ENCODE peak calls at places on chromosomes 16 and 17, in six cellular contexts. V is SK-N-SH, Z is endothelial cell of umbilical vein, N is HCT116, B is H1, S is K562. A is an unnamed sample.

GRCh38 chr17:8556074-8556473 is 74.5 kb downstream of the MYH10 start:
- DNase-seq in V (no peak), Z (no peak), N (peak), B (no peak), S (no peak), A (no peak)

GRCh38 chr17:64007838-64008282 is 9.7 kb downstream of the PRR29 start:
- DNase-seq in V (no peak), Z (peak), N (no peak), B (no peak), S (peak), A (no peak)

GRCh38 chr17:78568494-78569115 is 8.6 kb downstream of the DNAH17 start:
- DNase-seq in V (peak), Z (no peak), N (no peak), B (no peak), S (no peak), A (no peak)

GRCh38 chr17:2909164-2909852 is 113.1 kb downstream of the RAP1GAP2 start:
- DNase-seq in V (peak), Z (no peak), N (no peak), B (no peak), S (no peak), A (no peak)

GRCh38 chr16:5361322-5361721 is 263.7 kb upstream of the EEF2KMT start:
- DNase-seq in V (no peak), Z (no peak), N (no peak), B (no peak), S (no peak), A (no peak)

GRCh38 chr17:17865035-17865434 is 28.2 kb upstream of the SREBF1 start:
- DNase-seq in V (no peak), Z (no peak), N (no peak), B (no peak), S (no peak), A (no peak)

GRCh38 chr17:31582151-31582907 is 190.9 kb downstream of the RAB11FIP4 start:
- DNase-seq in V (no peak), Z (peak), N (no peak), B (no peak), S (no peak), A (no peak)

GRCh38 chr17:54307326-54307725 is 484.6 kb downstream of the KIF2B start:
- DNase-seq in V (no peak), Z (no peak), N (no peak), B (no peak), S (no peak), A (no peak)

GRCh38 chr17:81000631-81001357 is 9.2 kb downstream of the CHMP6 start:
- DNase-seq in V (peak), Z (no peak), N (no peak), B (no peak), S (peak), A (no peak)

GRCh38 chr16:67185003-67185865 is 1.5 kb upstream of the MATCAP1 start:
- DNase-seq in V (peak), Z (peak), N (peak), B (peak), S (peak), A (peak)

GRCh38 chr17:83119987-83120864 is 40.8 kb downstream of the METRNL start:
- DNase-seq in V (no peak), Z (no peak), N (no peak), B (no peak), S (no peak), A (peak)

GRCh38 chr17:28725166-28725659 is 820 bp downstream of the TLCD1 start:
- DNase-seq in V (no peak), Z (peak), N (peak), B (no peak), S (no peak), A (peak)

GRCh38 chr16:48507886-48508285 is 102.1 kb downstream of the N4BP1 start:
- DNase-seq in V (no peak), Z (no peak), N (no peak), B (no peak), S (no peak), A (no peak)

GRCh38 chr16:30407794-30408534 is 558 bp downstream of the ZNF771 start:
- DNase-seq in V (no peak), Z (no peak), N (no peak), B (no peak), S (no peak), A (peak)

GRCh38 chr16:80803341-80804060 is 897 bp downstream of the CDYL2 start:
- DNase-seq in V (peak), Z (peak), N (no peak), B (no peak), S (peak), A (peak)

GRCh38 chr16:58471209-58471975 is 28.6 kb upstream of the NDRG4 start:
- DNase-seq in V (no peak), Z (no peak), N (no peak), B (no peak), S (no peak), A (peak)

GRCh38 chr16:4313563-4314531 is 2.0 kb upstream of the GLIS2 start:
- DNase-seq in V (peak), Z (no peak), N (peak), B (no peak), S (peak), A (peak)

GRCh38 chr16:66790130-66790733 is 11.2 kb downstream of the TERB1 start:
- DNase-seq in V (no peak), Z (no peak), N (no peak), B (no peak), S (no peak), A (no peak)

GRCh38 chr17:46129302-46129701 is 63.9 kb downstream of the KANSL1 start:
- DNase-seq in V (no peak), Z (no peak), N (no peak), B (no peak), S (no peak), A (no peak)

GRCh38 chr16:30551781-30552180 is 6.4 kb downstream of the ZNF764 start:
- DNase-seq in V (no peak), Z (no peak), N (no peak), B (no peak), S (no peak), A (no peak)

GRCh38 chr16:11224894-11225676 is 30.9 kb downstream of the SOCS1 start:
- DNase-seq in V (no peak), Z (no peak), N (no peak), B (no peak), S (no peak), A (no peak)

GRCh38 chr16:24166684-24167083 is 89.5 kb upstream of the CACNG3 start:
- DNase-seq in V (no peak), Z (no peak), N (no peak), B (no peak), S (no peak), A (no peak)

GRCh38 chr17:79776378-79777165 is 1.4 kb upstream of the CBX2 start:
- DNase-seq in V (no peak), Z (peak), N (no peak), B (no peak), S (no peak), A (peak)

GRCh38 chr16:6066601-6067000 is 969.0 kb upstream of the EEF2KMT start:
- DNase-seq in V (no peak), Z (no peak), N (no peak), B (no peak), S (no peak), A (no peak)

GRCh38 chr17:31171711-31172110 is 76.9 kb downstream of the NF1 start:
- DNase-seq in V (no peak), Z (no peak), N (no peak), B (no peak), S (no peak), A (no peak)

GRCh38 chr17:1736348-1737281 is 6.1 kb upstream of the SERPINF2 start:
- DNase-seq in V (peak), Z (no peak), N (no peak), B (no peak), S (peak), A (no peak)

GRCh38 chr16:19753815-19754643 is 36.0 kb downstream of the IQCK start:
- DNase-seq in V (no peak), Z (peak), N (no peak), B (no peak), S (no peak), A (no peak)

GRCh38 chr16:66366433-66367299 is at the start of gene CDH5:
- DNase-seq in V (peak), Z (peak), N (no peak), B (no peak), S (no peak), A (no peak)

GRCh38 chr16:54489225-54489781 is 202.7 kb upstream of the IRX3 start:
- DNase-seq in V (no peak), Z (no peak), N (no peak), B (no peak), S (no peak), A (no peak)

GRCh38 chr17:9009737-9010136 is 11.6 kb upstream of the NTN1 start:
- DNase-seq in V (no peak), Z (no peak), N (no peak), B (no peak), S (no peak), A (no peak)

GRCh38 chr17:56028837-56029236 is 124.4 kb upstream of the ANKFN1 start:
- DNase-seq in V (no peak), Z (no peak), N (no peak), B (no peak), S (no peak), A (no peak)

GRCh38 chr16:53100889-53101288 is 46.1 kb downstream of the CHD9 start:
- DNase-seq in V (no peak), Z (no peak), N (no peak), B (no peak), S (no peak), A (no peak)

GRCh38 chr17:7060165-7060890 is 16.4 kb upstream of the SLC16A11 start:
- DNase-seq in V (no peak), Z (peak), N (peak), B (no peak), S (peak), A (no peak)

GRCh38 chr17:12046786-12047185 is 26.1 kb downstream of the MAP2K4 start:
- DNase-seq in V (no peak), Z (peak), N (no peak), B (peak), S (no peak), A (peak)

GRCh38 chr16:77302685-77303084 is 103.5 kb downstream of the SYCE1L start:
- DNase-seq in V (no peak), Z (no peak), N (no peak), B (no peak), S (no peak), A (no peak)

GRCh38 chr16:55000595-55000994 is 69.9 kb downstream of the IRX5 start:
- DNase-seq in V (no peak), Z (no peak), N (no peak), B (no peak), S (no peak), A (no peak)

GRCh38 chr17:17725853-17726720 is 44.8 kb downstream of the RAI1 start:
- DNase-seq in V (peak), Z (peak), N (no peak), B (no peak), S (no peak), A (no peak)

GRCh38 chr16:69709456-69710084 is 16.8 kb downstream of the NQO1 start:
- DNase-seq in V (peak), Z (peak), N (peak), B (no peak), S (peak), A (peak)

GRCh38 chr16:69712914-69713581 is 13.3 kb downstream of the NQO1 start:
- DNase-seq in V (no peak), Z (no peak), N (no peak), B (no peak), S (no peak), A (no peak)

GRCh38 chr16:69707920-69708683 is 18.3 kb downstream of the NQO1 start:
- DNase-seq in V (no peak), Z (no peak), N (no peak), B (no peak), S (no peak), A (no peak)

GRCh38 chr16:69712277-69712676 is 14.1 kb downstream of the NQO1 start:
- DNase-seq in V (no peak), Z (no peak), N (no peak), B (no peak), S (no peak), A (no peak)

GRCh38 chr16:69711115-69711740 is 15.1 kb downstream of the NQO1 start:
- DNase-seq in V (no peak), Z (no peak), N (peak), B (no peak), S (no peak), A (no peak)
- H3K4me2 ChIP-seq in V (no peak), Z (no peak), N (peak), B (no peak), S (no peak), A (no peak)

DNA sequence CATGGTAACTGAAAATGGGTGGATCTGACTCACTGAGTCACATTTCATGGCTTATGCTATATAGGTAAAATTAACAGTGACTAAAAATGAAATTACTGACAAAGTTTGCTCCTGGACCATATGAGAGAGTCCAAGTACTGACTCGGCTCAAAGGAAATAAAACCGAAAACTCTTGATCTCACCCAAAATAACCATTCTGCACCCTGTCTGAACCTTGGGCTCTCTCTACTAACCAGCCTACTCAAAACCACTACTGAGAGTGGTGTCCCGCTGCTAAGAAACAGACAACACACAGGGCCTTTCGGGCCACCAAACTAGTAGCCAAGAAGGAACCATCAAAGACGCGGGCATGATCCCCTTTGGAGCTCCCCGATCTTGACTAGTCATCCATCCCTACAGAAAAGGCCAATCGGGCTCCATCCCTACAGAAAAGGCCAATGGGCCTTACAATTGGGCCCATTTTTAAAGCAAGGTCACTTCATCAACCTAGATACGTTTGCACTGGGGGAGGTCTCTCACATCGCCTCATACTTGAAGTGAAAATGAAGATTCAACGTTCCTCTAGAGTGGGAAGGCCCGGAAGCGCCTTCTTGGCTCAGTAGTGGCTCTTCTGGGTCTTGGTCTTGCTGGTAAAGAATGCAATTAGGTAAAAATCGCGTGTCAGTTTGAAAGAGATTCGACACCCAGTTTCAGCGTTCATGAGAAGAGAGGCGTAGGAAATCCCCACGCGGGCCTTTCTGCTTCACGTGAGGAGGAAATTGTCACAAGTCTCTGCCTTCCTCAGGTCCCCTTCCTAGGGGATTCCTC is 715 bp upstream of the ZPBP2 start:
- DNase-seq in V (no peak), Z (no peak), N (no peak), B (no peak), S (no peak), A (no peak)
- TF ChIP-seq POLR2AphosphoS5 in V (no peak), Z (no peak), N (no peak), B (no peak), S (no peak), A (no peak)

GRCh38 chr17:77420804-77421634 is 280.2 kb downstream of the SEC14L1 start:
- DNase-seq in V (peak), Z (peak), N (no peak), B (no peak), S (peak), A (peak)

GRCh38 chr17:77423589-77424451 is 283.1 kb downstream of the SEC14L1 start:
- DNase-seq in V (peak), Z (peak), N (no peak), B (no peak), S (no peak), A (no peak)

GRCh38 chr17:77420476-77420803 is 279.7 kb downstream of the SEC14L1 start:
- DNase-seq in V (peak), Z (no peak), N (no peak), B (no peak), S (no peak), A (no peak)

GRCh38 chr17:77421635-77421982 is 280.8 kb downstream of the SEC14L1 start:
- DNase-seq in V (no peak), Z (no peak), N (no peak), B (no peak), S (no peak), A (no peak)

DNA sequence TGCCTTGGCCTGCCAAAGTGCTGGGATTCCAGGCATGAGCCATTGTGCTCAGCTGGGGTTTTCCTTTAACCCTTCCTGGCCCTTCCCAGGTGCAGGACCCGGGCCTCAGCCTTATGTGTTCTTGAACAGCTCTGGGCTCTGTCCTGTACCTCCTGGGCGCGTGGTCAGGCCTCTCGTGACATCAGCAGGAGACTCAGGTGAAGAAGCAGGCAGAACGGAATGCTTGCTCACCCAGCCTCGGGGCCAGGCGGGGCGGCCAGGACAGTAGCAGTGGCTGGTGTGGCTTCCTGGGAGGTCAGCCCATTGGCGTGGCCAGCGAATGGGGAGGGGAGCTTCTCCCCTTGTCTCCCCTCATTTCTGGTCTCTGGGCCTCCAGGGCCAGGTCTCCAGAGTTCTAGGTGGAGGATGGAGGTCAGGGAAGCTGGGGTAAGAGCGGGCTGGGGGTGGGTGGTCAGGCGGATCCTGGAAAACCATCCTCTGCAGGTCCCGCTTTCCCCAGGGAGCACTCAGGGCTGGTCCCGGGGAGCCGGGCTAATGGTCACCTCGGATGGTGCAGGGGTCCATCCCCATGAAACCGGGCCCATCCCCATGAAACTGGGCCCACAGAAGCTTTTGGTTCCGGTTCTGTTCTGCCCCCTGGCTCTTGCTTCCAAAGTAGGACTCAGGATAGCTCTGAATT is 281.5 kb downstream of the SEC14L1 start:
- DNase-seq in V (no peak), Z (no peak), N (no peak), B (no peak), S (no peak), A (no peak)
- H3K4me2 ChIP-seq in V (peak), Z (no peak), N (no peak), B (no peak), S (no peak), A (peak)

GRCh38 chr17:42660692-42661345 is 1.7 kb downstream of the TUBG2 start:
- DNase-seq in V (no peak), Z (peak), N (no peak), B (no peak), S (no peak), A (no peak)
- TF ChIP-seq POLR2AphosphoS5 in V (peak), Z (no peak), N (no peak), B (no peak), S (no peak), A (no peak)

GRCh38 chr17:44969144-44969780 is 1.2 kb upstream of the C1QL1 start:
- DNase-seq in V (peak), Z (no peak), N (no peak), B (no peak), S (no peak), A (peak)
- H3K4me2 ChIP-seq in V (peak), Z (no peak), N (peak), B (peak), S (peak), A (peak)

GRCh38 chr17:50626037-50626574 is 8.6 kb upstream of the ABCC3 start:
- DNase-seq in V (peak), Z (peak), N (peak), B (peak), S (peak), A (peak)
- TF ChIP-seq POLR2AphosphoS5 in V (no peak), Z (no peak), N (no peak), B (no peak), S (no peak), A (no peak)

GRCh38 chr17:69430488-69430887 is 16.0 kb downstream of the MAP2K6 start:
- DNase-seq in V (no peak), Z (peak), N (no peak), B (no peak), S (no peak), A (no peak)
- H3K4me2 ChIP-seq in V (peak), Z (peak), N (no peak), B (no peak), S (no peak), A (peak)

DNA sequence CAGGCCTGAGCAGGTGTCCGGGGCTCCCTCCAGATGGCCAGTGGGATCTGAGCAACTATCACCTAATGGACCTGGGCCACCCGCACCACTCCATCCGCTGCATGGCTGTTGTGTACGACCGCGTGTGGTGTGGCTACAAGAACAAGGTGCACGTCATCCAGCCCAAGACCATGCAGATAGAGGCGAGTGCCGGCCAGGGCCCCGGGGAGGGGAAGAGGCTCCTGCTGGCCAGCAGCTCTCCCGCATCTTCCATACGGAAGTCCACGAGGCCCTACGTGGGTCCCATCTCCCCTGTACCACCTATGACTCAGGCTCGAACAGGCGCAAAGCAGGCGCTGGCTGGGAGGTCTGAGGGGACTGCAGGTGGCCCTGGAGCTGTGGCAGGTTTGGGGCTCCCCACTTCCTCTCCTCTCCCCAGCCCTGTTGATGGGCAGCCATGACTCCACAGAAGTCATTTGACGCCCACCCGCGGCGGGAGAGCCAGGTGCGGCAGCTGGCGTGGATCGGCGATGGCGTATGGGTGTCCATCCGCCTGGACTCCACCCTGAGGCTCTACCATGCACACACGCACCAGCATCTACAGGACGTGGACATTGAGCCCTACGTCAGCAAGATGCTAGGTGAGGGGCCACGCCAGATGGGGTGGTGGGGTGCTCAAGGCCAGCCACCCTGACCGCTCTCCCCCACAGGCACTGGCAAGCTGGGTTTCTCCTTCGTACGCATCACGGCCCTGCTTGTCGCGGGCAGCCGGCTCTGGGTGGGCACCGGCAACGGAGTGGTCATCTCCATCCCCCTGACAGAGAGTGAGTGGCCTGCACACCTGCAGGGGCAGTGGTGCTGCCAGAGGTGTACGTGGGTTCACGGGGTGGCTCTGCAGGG is 4.0 kb downstream of the NME3 start:
- DNase-seq in V (no peak), Z (no peak), N (no peak), B (no peak), S (no peak), A (no peak)
- TF ChIP-seq POLR2AphosphoS5 in V (no peak), Z (no peak), N (no peak), B (no peak), S (no peak), A (no peak)

A was measured in GM23338.